ENCODE peak calls at places on chromosomes 1 and 21, in four cellular contexts. One of them, this sample, is unnamed.

GRCh38 chr21:34745557-34746255 is 76.9 kb downstream of the CLIC6 start:
- DNase-seq in adrenal gland: peak
- DNase-seq in prostate gland: peak
- DNase-seq in testis: peak
- DNase-seq in this sample: peak

GRCh38 chr1:112344754-112345423 is 51.1 kb upstream of the CTTNBP2NL start:
- DNase-seq in adrenal gland: no peak
- DNase-seq in prostate gland: no peak
- DNase-seq in testis: no peak
- DNase-seq in this sample: no peak

GRCh38 chr1:211609120-211610024 is 30.4 kb upstream of the SLC30A1 start:
- DNase-seq in adrenal gland: peak
- DNase-seq in prostate gland: no peak
- DNase-seq in testis: no peak
- DNase-seq in this sample: no peak

GRCh38 chr1:154352581-154353459 is 27.5 kb downstream of the ATP8B2 start:
- DNase-seq in adrenal gland: peak
- DNase-seq in prostate gland: peak
- DNase-seq in testis: peak
- DNase-seq in this sample: peak

GRCh38 chr1:106620521-106620954 is 435.9 kb upstream of the PRMT6 start:
- DNase-seq in adrenal gland: no peak
- DNase-seq in prostate gland: no peak
- DNase-seq in testis: no peak
- DNase-seq in this sample: no peak

GRCh38 chr1:234725177-234726132 is 115.5 kb upstream of the IRF2BP2 start:
- DNase-seq in adrenal gland: peak
- DNase-seq in prostate gland: peak
- DNase-seq in testis: no peak
- DNase-seq in this sample: no peak

GRCh38 chr1:153697191-153697872 is 18.8 kb downstream of the NPR1 start:
- DNase-seq in adrenal gland: peak
- DNase-seq in prostate gland: no peak
- DNase-seq in testis: peak
- DNase-seq in this sample: no peak

GRCh38 chr1:33517596-33518250 is 45.3 kb downstream of the ZSCAN20 start:
- DNase-seq in adrenal gland: no peak
- DNase-seq in prostate gland: no peak
- DNase-seq in testis: peak
- DNase-seq in this sample: no peak

GRCh38 chr21:38144193-38144592 is 112.6 kb upstream of the KCNJ15 start:
- DNase-seq in adrenal gland: no peak
- DNase-seq in prostate gland: no peak
- DNase-seq in testis: no peak
- DNase-seq in this sample: no peak

GRCh38 chr1:93471911-93472310 is 24.0 kb downstream of the FNBP1L start:
- DNase-seq in adrenal gland: no peak
- DNase-seq in prostate gland: peak
- DNase-seq in testis: no peak
- DNase-seq in this sample: no peak

GRCh38 chr1:160973491-160973890 is 18.9 kb upstream of the ITLN2 start:
- DNase-seq in adrenal gland: no peak
- DNase-seq in prostate gland: no peak
- DNase-seq in testis: no peak
- DNase-seq in this sample: no peak

GRCh38 chr1:216778763-216779162 is 55.5 kb upstream of the ESRRG start:
- DNase-seq in adrenal gland: no peak
- DNase-seq in prostate gland: no peak
- DNase-seq in testis: no peak
- DNase-seq in this sample: no peak

GRCh38 chr1:55276671-55277376 is 61.7 kb upstream of the USP24 start:
- DNase-seq in adrenal gland: no peak
- DNase-seq in prostate gland: no peak
- DNase-seq in testis: no peak
- DNase-seq in this sample: no peak

GRCh38 chr21:33541756-33542639 is at the start of gene GART:
- DNase-seq in adrenal gland: peak
- DNase-seq in prostate gland: peak
- DNase-seq in testis: peak
- DNase-seq in this sample: peak

GRCh38 chr21:33544451-33544850 is 1.6 kb downstream of the SON start:
- DNase-seq in adrenal gland: no peak
- DNase-seq in prostate gland: no peak
- DNase-seq in testis: no peak
- DNase-seq in this sample: no peak

GRCh38 chr21:33541105-33541711 is 709 bp downstream of the GART start:
- DNase-seq in adrenal gland: no peak
- DNase-seq in prostate gland: no peak
- DNase-seq in testis: no peak
- DNase-seq in this sample: no peak

GRCh38 chr21:33543505-33544129 is 779 bp downstream of the SON start:
- DNase-seq in adrenal gland: peak
- DNase-seq in prostate gland: peak
- DNase-seq in testis: no peak
- DNase-seq in this sample: peak

GRCh38 chr21:33542640-33543504 is at the start of gene SON:
- DNase-seq in adrenal gland: peak
- DNase-seq in prostate gland: peak
- DNase-seq in testis: peak
- DNase-seq in this sample: peak
- TF ChIP-seq POLR2A in adrenal gland: peak
- TF ChIP-seq POLR2A in prostate gland: peak
- TF ChIP-seq POLR2A in testis: peak
- TF ChIP-seq POLR2A in this sample: peak

GRCh38 chr1:245217853-245218608 is 63.2 kb downstream of the KIF26B start:
- DNase-seq in adrenal gland: no peak
- DNase-seq in prostate gland: no peak
- DNase-seq in testis: no peak
- DNase-seq in this sample: no peak

GRCh38 chr1:245225709-245226464 is 71.1 kb downstream of the KIF26B start:
- DNase-seq in adrenal gland: no peak
- DNase-seq in prostate gland: no peak
- DNase-seq in testis: no peak
- DNase-seq in this sample: no peak

GRCh38 chr1:245220381-245220985 is 65.7 kb downstream of the KIF26B start:
- DNase-seq in adrenal gland: no peak
- DNase-seq in prostate gland: no peak
- DNase-seq in testis: no peak
- DNase-seq in this sample: no peak

GRCh38 chr1:245225267-245225666 is 70.5 kb downstream of the KIF26B start:
- DNase-seq in adrenal gland: no peak
- DNase-seq in prostate gland: no peak
- DNase-seq in testis: no peak
- DNase-seq in this sample: no peak

DNA sequence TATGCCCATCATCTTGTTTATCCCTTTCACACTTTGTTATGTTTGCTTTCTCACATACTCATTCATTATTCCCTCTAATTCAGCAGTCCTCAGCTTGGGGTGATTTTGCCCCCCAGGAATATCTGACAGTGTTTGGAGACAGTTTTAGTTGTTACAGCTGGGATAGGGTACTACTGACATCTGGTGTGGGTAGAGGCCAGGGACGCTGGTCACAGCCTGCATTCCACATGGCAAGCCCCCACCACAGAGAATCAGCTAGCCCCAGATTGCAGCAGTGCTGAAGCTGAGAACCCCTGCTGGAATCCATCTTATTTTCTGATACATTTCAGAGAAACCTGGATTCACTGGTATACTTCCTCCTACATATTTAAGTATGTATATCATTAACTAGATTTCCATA is 68.1 kb downstream of the KIF26B start:
- DNase-seq in adrenal gland: no peak
- DNase-seq in prostate gland: no peak
- DNase-seq in testis: no peak
- DNase-seq in this sample: no peak
- TF ChIP-seq POLR2A in adrenal gland: no peak
- TF ChIP-seq POLR2A in prostate gland: no peak
- TF ChIP-seq POLR2A in testis: no peak
- TF ChIP-seq POLR2A in this sample: no peak

DNA sequence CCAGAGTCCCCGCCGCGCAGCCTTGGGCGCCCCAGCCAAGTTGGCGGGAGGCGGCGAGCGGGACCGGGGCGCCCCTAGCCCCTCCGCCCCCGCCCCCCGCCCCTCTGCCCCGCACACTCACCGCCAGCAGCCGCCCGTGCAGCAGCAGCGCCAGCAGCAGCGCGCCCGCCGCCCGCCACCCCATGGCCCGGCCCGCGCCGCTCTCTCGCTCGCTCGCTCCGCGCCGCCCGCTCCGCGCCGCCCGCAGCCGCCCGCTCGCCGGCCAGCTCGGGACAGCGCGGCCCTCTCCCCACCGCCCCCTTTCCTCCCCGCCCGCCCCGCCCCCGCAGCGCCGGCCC is at the start of gene HSPG2:
- DNase-seq in adrenal gland: no peak
- DNase-seq in prostate gland: no peak
- DNase-seq in testis: no peak
- DNase-seq in this sample: no peak
- TF ChIP-seq POLR2A in adrenal gland: no peak
- TF ChIP-seq POLR2A in prostate gland: no peak
- TF ChIP-seq POLR2A in testis: no peak
- TF ChIP-seq POLR2A in this sample: no peak

DNA sequence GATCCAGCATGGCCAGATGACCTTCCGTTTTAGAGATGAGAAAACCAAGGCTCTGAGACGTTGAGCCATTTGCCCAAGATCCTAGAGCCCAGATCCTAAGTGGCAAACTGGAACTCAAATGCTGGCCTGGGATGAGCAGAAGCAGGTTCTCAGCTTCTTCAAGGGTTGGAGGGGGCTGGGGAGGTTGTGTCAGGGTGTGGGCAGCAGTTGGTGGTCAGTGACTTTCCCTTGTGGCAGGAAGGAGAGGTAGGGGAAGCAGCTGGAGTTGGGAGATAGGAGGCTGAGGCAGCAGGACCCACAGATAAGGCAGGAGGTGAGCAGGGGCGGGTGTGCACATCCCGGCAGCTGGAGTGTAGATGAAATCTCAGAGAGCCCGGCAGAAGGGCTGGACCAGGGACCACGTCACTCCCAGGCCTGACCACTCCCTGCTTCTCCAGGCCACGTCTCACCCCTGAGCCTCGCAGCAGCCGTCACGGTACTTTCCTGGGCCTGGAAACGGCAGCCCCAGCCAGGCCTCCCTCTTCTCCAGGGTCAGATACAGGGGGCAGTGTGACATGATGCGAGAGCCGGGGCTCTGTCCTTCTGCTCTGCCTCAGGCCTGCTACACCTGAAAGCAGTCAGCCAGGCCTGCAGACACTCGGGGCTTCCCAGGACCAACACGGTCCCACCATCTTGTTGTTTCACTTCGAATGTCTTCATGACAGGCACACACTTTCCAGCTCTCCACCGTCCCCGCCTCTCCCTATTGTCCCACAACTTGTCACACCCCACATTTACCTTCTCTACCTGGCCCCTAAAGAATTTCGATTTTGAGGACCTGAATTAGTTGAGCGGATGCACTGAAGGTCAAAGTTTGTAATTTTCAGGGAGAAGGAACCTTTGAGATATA is 11.5 kb upstream of the LAPTM5 start:
- DNase-seq in adrenal gland: no peak
- DNase-seq in prostate gland: no peak
- DNase-seq in testis: no peak
- DNase-seq in this sample: no peak
- TF ChIP-seq POLR2A in adrenal gland: no peak
- TF ChIP-seq POLR2A in prostate gland: no peak
- TF ChIP-seq POLR2A in testis: no peak
- TF ChIP-seq POLR2A in this sample: no peak

DNA sequence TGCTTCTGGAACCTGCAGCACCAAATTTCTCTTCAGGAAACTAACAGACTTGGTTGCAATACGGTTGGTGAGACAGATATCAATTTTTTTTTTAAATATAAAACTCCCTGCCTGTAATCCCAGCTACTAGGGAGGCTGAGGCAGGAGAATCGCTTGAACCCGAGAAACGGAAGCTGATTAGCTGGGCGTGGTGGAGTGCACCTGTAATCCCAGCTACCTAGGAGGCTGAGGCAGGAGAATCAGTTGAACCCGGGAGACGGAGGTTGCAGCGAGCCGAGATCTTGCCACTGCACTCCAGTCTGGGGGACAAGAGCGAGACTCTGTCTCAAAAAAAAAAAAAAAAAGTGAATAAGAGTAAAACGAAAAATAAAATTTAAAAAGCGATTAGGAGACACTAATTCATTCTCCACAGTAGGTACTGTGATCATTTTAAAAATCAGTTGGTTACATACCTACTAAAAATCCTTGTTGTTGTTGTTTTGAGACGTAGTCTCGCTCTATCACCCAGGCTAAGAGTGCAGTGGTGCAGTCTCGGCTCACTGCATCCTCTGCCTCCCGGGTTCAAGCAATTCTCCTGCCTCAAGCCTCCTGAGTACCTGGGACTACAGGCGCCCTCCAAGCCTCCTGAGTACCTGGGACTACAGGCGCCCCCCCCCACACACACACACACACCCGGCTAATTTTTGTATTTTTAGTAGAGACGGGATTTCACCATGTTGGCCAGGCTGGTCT is 798 bp upstream of the RBM8A start:
- DNase-seq in adrenal gland: no peak
- DNase-seq in prostate gland: no peak
- DNase-seq in testis: no peak
- DNase-seq in this sample: peak
- TF ChIP-seq POLR2A in adrenal gland: no peak
- TF ChIP-seq POLR2A in prostate gland: no peak
- TF ChIP-seq POLR2A in testis: no peak
- TF ChIP-seq POLR2A in this sample: no peak